ENCODE peak calls at places on chromosomes 5 and 9, in four cellular contexts. J is body of pancreas, W is tibial nerve, C is A549. G is an unnamed sample.

GRCh38 chr9:75039804-75040203 is 11.7 kb upstream of the CARNMT1 start:
- DNase-seq in J (no peak), W (no peak), C (no peak), G (no peak)

GRCh38 chr5:88691945-88692868 is 190.8 kb downstream of the MEF2C start:
- DNase-seq in J (no peak), W (no peak), C (no peak), G (no peak)

GRCh38 chr9:109010676-109011655 is 2.3 kb downstream of the CTNNAL1 start:
- DNase-seq in J (no peak), W (no peak), C (peak), G (peak)

GRCh38 chr5:135569755-135570452 is 8.9 kb downstream of the CXCL14 start:
- DNase-seq in J (peak), W (no peak), C (peak), G (peak)

GRCh38 chr9:3467593-3468219 is 58.1 kb downstream of the RFX3 start:
- DNase-seq in J (peak), W (peak), C (peak), G (peak)

GRCh38 chr9:98108540-98109031 is 10.4 kb downstream of the TRIM14 start:
- DNase-seq in J (no peak), W (no peak), C (no peak), G (no peak)

GRCh38 chr9:69542942-69543704 is 129.0 kb downstream of the APBA1 start:
- DNase-seq in J (no peak), W (no peak), C (no peak), G (no peak)

GRCh38 chr5:52693279-52693678 is 94.4 kb upstream of the ITGA1 start:
- DNase-seq in J (no peak), W (peak), C (no peak), G (peak)

GRCh38 chr9:79799691-79800345 is 228.1 kb downstream of the TLE4 start:
- DNase-seq in J (no peak), W (no peak), C (no peak), G (no peak)

GRCh38 chr9:104895572-104895971 is 32.4 kb downstream of the ABCA1 start:
- DNase-seq in J (no peak), W (no peak), C (no peak), G (peak)

GRCh38 chr5:18745988-18746615 is 1111.8 kb downstream of the TAF11L14 start:
- DNase-seq in J (no peak), W (no peak), C (peak), G (no peak)

GRCh38 chr5:171907731-171908343 is 98.6 kb downstream of the FBXW11 start:
- DNase-seq in J (peak), W (peak), C (peak), G (peak)

GRCh38 chr5:97545856-97546570 is 363.0 kb upstream of the RIOK2 start:
- DNase-seq in J (no peak), W (no peak), C (no peak), G (no peak)

GRCh38 chr5:103259705-103260355 is 1.3 kb downstream of the MACIR start:
- DNase-seq in J (no peak), W (peak), C (peak), G (peak)

GRCh38 chr9:26723486-26723885 is 169.1 kb downstream of the CAAP1 start:
- DNase-seq in J (peak), W (peak), C (peak), G (peak)

GRCh38 chr5:116923344-116923743 is 348.7 kb upstream of the SEMA6A start:
- DNase-seq in J (no peak), W (no peak), C (no peak), G (no peak)

GRCh38 chr5:31936699-31937098 is 237.4 kb downstream of the GOLPH3 start:
- DNase-seq in J (no peak), W (no peak), C (no peak), G (no peak)

GRCh38 chr9:35579130-35579529 is 25.9 kb upstream of the TESK1 start:
- DNase-seq in J (no peak), W (no peak), C (no peak), G (peak)

GRCh38 chr5:176895829-176896228 is 3.3 kb downstream of the HK3 start:
- DNase-seq in J (no peak), W (no peak), C (no peak), G (no peak)

GRCh38 chr9:81512641-81513040 is 176.7 kb downstream of the TLE1 start:
- DNase-seq in J (no peak), W (no peak), C (no peak), G (no peak)

GRCh38 chr5:160960592-160960991 is 108.6 kb upstream of the ATP10B start:
- DNase-seq in J (no peak), W (no peak), C (no peak), G (no peak)

GRCh38 chr9:96500696-96501660 is 51.0 kb downstream of the HABP4 start:
- DNase-seq in J (no peak), W (no peak), C (no peak), G (no peak)

GRCh38 chr5:179485845-179486575 is 64.3 kb upstream of the RUFY1 start:
- DNase-seq in J (no peak), W (no peak), C (no peak), G (no peak)

GRCh38 chr9:78314953-78315870 is 18.3 kb downstream of the PSAT1 start:
- DNase-seq in J (peak), W (no peak), C (no peak), G (no peak)

GRCh38 chr9:113361304-113362018 is 12.1 kb downstream of the BSPRY start:
- DNase-seq in J (no peak), W (no peak), C (no peak), G (no peak)

GRCh38 chr5:34857894-34858293 is 18.9 kb downstream of the TTC23L start:
- DNase-seq in J (no peak), W (no peak), C (no peak), G (no peak)

GRCh38 chr5:54295658-54296276 is 14.6 kb downstream of the ARL15 start:
- DNase-seq in J (no peak), W (no peak), C (no peak), G (no peak)

GRCh38 chr9:112925058-112925641 is 34.5 kb upstream of the SLC46A2 start:
- DNase-seq in J (peak), W (no peak), C (peak), G (peak)

GRCh38 chr9:76452839-76453238 is 6.1 kb upstream of the GCNT1 start:
- DNase-seq in J (no peak), W (no peak), C (no peak), G (no peak)

GRCh38 chr5:113283558-113283957 is 151.2 kb downstream of the TSSK1B start:
- DNase-seq in J (no peak), W (no peak), C (no peak), G (no peak)

GRCh38 chr9:114606597-114607207 is 4.4 kb upstream of the TMEM268 start:
- DNase-seq in J (peak), W (peak), C (no peak), G (no peak)

GRCh38 chr5:110342683-110343082 is 383.8 kb downstream of the TMEM232 start:
- DNase-seq in J (no peak), W (peak), C (no peak), G (no peak)

GRCh38 chr9:136539427-136540412 is 6.1 kb downstream of the NOTCH1 start:
- DNase-seq in J (peak), W (peak), C (no peak), G (peak)

DNA sequence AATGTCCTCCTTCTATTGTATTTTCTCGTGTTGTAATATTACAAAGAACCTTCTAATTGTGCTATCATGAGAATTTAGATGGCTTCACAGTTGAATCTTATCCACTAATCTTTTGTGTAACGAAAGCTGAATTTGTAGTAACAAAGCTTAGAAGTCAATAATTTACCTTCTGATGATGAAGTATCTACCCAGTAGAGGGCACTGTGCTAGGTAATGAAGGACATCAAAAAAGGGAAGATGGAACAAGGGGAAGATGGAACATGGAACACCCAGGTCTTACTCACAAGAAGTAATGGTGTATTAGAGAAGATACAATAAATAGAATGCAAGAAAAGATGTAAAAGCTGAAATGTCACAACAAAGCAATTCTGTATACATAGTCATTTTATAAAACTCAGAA is 131.0 kb upstream of the CCNG1 start:
- DNase-seq in J (no peak), W (no peak), C (no peak), G (peak)
- TF ChIP-seq CTCF in J (peak), W (no peak), C (peak), G (peak)

DNA sequence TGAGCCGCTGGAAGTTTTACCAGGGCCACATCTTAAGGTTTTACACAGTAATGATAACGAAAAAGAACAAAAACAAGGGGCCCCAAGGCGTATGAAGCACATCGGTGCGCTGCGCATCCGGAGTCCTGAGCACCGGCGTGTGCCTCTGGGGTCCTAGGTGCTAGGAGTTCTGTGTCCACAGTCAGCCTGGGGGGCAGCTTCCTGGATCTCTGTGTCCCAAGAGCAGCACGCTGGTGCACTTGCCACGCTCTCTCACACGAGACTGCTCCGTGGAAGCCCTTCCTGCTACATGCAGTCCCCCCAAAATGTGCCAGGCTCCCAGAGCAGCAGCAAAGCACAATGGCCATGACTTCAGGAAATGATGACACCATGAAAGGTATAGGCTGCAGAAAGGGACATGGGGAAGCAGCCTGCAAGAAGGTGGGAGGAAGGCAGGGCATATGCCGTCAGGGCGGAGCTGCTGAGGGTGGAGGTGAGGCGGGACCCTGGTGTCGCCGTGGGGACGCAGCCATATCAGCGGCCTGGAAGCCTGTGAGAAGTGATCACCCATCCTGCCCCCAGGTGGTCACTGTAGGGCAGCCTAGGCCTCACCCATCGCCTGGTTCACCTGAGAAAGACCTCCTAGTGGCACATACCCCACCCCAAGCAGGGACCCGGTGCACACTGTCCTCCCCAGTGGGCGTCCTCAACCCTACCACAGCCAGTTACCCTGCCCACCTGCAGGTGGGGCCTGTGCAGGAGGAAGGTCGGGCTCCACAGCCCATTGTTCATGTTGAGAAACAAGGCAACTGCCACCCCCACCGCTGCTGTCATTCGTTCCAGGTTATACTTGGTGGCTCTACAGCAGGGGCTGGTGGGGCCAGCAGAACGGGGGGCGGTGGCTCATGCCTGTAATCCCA is 23.6 kb upstream of the SLC6A3 start:
- DNase-seq in J (no peak), W (no peak), C (no peak), G (no peak)
- TF ChIP-seq CTCF in J (no peak), W (no peak), C (no peak), G (no peak)

DNA sequence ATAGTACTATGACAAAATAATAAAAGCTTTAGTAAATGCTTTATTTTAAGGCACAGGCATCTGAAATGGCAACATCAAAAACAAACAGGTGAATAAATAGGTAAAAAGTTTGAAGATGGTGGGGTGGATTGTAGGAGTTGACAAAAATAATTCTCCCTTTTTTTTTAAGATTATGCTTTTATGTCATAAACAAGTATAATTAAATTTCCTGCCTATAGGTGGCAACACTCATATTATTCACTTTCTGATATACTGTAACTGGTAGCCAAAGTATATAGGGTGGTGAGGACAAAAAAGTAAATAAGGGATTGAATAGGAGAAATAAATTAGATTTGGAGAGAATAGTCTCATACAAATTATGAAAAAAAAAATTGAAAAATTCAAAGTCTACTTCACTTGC is 120.0 kb upstream of the ACOT12 start:
- DNase-seq in J (no peak), W (no peak), C (peak), G (peak)
- TF ChIP-seq CTCF in J (peak), W (no peak), C (peak), G (peak)

GRCh38 chr5:158541535-158541934 is 558.2 kb downstream of the EBF1 start:
- DNase-seq in J (no peak), W (no peak), C (no peak), G (no peak)

GRCh38 chr5:158543539-158544387 is 556.0 kb downstream of the EBF1 start:
- DNase-seq in J (no peak), W (peak), C (no peak), G (no peak)

GRCh38 chr5:158537343-158537742 is 562.4 kb downstream of the EBF1 start:
- DNase-seq in J (no peak), W (no peak), C (no peak), G (no peak)

GRCh38 chr5:158534203-158534602 is 565.5 kb downstream of the EBF1 start:
- DNase-seq in J (no peak), W (no peak), C (no peak), G (no peak)

DNA sequence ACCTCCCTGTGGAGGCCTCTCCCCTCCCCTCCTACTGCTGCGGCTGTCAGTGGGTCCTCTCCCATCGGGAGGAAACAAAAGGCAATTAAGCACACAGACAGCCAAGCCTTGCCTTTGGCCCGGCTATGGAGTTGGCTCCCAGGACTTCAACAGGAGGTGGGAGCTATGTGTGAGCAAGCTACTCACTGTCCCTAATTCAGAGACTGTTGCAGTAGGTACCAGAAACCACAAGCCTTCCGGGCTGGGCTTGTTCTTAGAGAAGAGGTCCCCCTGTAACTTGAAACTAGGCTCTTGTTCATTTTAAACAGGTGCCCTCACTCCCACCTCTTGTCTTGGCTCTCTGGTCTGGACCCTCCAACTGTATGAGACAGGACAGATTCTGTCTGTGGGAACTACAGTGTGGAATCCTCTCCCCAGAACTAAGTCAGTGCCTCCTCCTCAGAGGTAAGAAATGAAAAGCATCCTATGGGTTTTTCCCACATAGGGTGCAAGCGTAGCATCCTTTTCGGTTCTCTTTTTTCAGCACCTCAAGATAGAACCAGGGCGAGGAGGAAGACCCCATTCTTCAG is 561.1 kb downstream of the EBF1 start:
- DNase-seq in J (no peak), W (no peak), C (no peak), G (no peak)
- TF ChIP-seq CTCF in J (no peak), W (no peak), C (no peak), G (no peak)

DNA sequence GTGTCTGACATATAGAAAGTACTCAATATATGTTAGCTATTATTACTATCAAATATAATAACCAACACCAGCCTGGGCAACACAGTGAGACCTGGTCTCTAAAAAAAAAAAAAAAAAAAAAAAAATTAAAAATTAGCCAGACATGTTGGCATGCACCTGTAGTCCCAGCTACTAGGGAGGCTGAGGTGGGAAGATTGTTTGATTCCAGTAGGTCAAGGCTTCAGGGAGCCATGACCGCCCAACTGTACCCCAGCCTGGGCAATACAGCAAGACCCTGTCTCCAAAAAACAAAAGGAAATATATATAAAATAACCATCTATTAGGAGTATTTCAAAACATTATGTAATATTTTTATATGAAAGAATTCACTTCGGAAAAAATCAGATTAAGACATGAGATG is 40.6 kb downstream of the CLINT1 start:
- DNase-seq in J (no peak), W (no peak), C (no peak), G (no peak)
- TF ChIP-seq CTCF in J (no peak), W (no peak), C (no peak), G (no peak)